ENCODE peak calls at places on chromosomes 11 and 22, in four cellular contexts. One of them, this sample, is unnamed. For H3K4me1, the result is how much of the 10 kb centered on the place peaks cover.

GRCh38 chr11:35066783-35067476 is 72.0 kb upstream of the CD44 start:
- DNase-seq in ovary: no peak
- DNase-seq in esophagus squamous epithelium: no peak
- DNase-seq in HCT116: no peak
- DNase-seq in this sample: no peak

GRCh38 chr11:8100151-8100550 is 19.1 kb downstream of the TUB start:
- DNase-seq in HCT116: no peak
- DNase-seq in esophagus squamous epithelium: no peak
- DNase-seq in ovary: no peak
- DNase-seq in this sample: no peak

GRCh38 chr11:122804161-122804560 is 34.1 kb upstream of the CRTAM start:
- DNase-seq in HCT116: no peak
- DNase-seq in ovary: no peak
- DNase-seq in esophagus squamous epithelium: no peak
- DNase-seq in this sample: no peak

GRCh38 chr11:1112351-1113191 is 37.9 kb downstream of the MUC2 start:
- DNase-seq in ovary: no peak
- DNase-seq in esophagus squamous epithelium: no peak
- DNase-seq in HCT116: no peak
- DNase-seq in this sample: peak

GRCh38 chr11:43393765-43394355 is 35.1 kb downstream of the TTC17 start:
- DNase-seq in HCT116: no peak
- DNase-seq in ovary: peak
- DNase-seq in esophagus squamous epithelium: no peak
- DNase-seq in this sample: peak

GRCh38 chr11:73085189-73085875 is 56.8 kb downstream of the FCHSD2 start:
- DNase-seq in ovary: no peak
- DNase-seq in HCT116: no peak
- DNase-seq in esophagus squamous epithelium: no peak
- DNase-seq in this sample: no peak

GRCh38 chr11:8878771-8879170 is 32.2 kb upstream of the AKIP1 start:
- DNase-seq in ovary: no peak
- DNase-seq in esophagus squamous epithelium: no peak
- DNase-seq in HCT116: no peak
- DNase-seq in this sample: no peak

GRCh38 chr11:40328890-40329617 is 1130.4 kb downstream of the LRRC4C start:
- DNase-seq in ovary: no peak
- DNase-seq in HCT116: no peak
- DNase-seq in esophagus squamous epithelium: no peak
- DNase-seq in this sample: peak

GRCh38 chr11:106875013-106875412 is 143.3 kb downstream of the GUCY1A2 start:
- DNase-seq in ovary: no peak
- DNase-seq in esophagus squamous epithelium: no peak
- DNase-seq in HCT116: no peak
- DNase-seq in this sample: no peak

GRCh38 chr22:30307026-30307574 is 17.8 kb upstream of the CASTOR1 start:
- DNase-seq in ovary: no peak
- DNase-seq in esophagus squamous epithelium: no peak
- DNase-seq in HCT116: no peak
- DNase-seq in this sample: no peak

GRCh38 chr22:27905638-27906037 is 13.4 kb downstream of the PITPNB start:
- DNase-seq in esophagus squamous epithelium: no peak
- DNase-seq in ovary: no peak
- DNase-seq in HCT116: no peak
- DNase-seq in this sample: no peak

GRCh38 chr11:8098879-8099278 is 17.9 kb downstream of the TUB start:
- DNase-seq in HCT116: no peak
- DNase-seq in esophagus squamous epithelium: no peak
- DNase-seq in ovary: no peak
- DNase-seq in this sample: no peak

GRCh38 chr11:78080818-78081495 is 1.3 kb upstream of the NDUFC2 start:
- DNase-seq in HCT116: no peak
- DNase-seq in ovary: no peak
- DNase-seq in esophagus squamous epithelium: no peak
- DNase-seq in this sample: no peak

GRCh38 chr11:76371170-76371569 is 9.8 kb downstream of the THAP12 start:
- DNase-seq in HCT116: peak
- DNase-seq in ovary: no peak
- DNase-seq in esophagus squamous epithelium: no peak
- DNase-seq in this sample: peak

GRCh38 chr11:86251285-86251830 is 6.8 kb downstream of the EED start:
- DNase-seq in ovary: no peak
- DNase-seq in HCT116: no peak
- DNase-seq in esophagus squamous epithelium: no peak
- DNase-seq in this sample: no peak

GRCh38 chr11:1218788-1219445 is 3.9 kb upstream of the MUC5B start:
- DNase-seq in ovary: no peak
- DNase-seq in esophagus squamous epithelium: no peak
- DNase-seq in HCT116: no peak
- DNase-seq in this sample: no peak

GRCh38 chr11:61357233-61357893 is 4.3 kb downstream of the CYB561A3 start:
- DNase-seq in HCT116: no peak
- DNase-seq in ovary: no peak
- DNase-seq in esophagus squamous epithelium: no peak
- DNase-seq in this sample: no peak

GRCh38 chr22:18147791-18148507 is 2.0 kb upstream of the USP18 start:
- DNase-seq in ovary: no peak
- DNase-seq in esophagus squamous epithelium: no peak
- DNase-seq in HCT116: no peak
- DNase-seq in this sample: no peak

GRCh38 chr11:70020336-70021214 is 57.5 kb upstream of the ANO1 start:
- DNase-seq in HCT116: no peak
- DNase-seq in esophagus squamous epithelium: no peak
- DNase-seq in ovary: no peak
- DNase-seq in this sample: no peak
- H3K4me1 ChIP-seq in HCT116: under half
- H3K4me1 ChIP-seq in esophagus squamous epithelium: under half
- H3K4me1 ChIP-seq in ovary: under half
- H3K4me1 ChIP-seq in this sample: under half

GRCh38 chr11:70201876-70202861 is 927 bp upstream of the FADD start:
- DNase-seq in ovary: peak
- DNase-seq in HCT116: no peak
- DNase-seq in esophagus squamous epithelium: no peak
- DNase-seq in this sample: no peak

GRCh38 chr11:70205049-70205725 is 2.1 kb downstream of the FADD start:
- DNase-seq in esophagus squamous epithelium: no peak
- DNase-seq in ovary: no peak
- DNase-seq in HCT116: no peak
- DNase-seq in this sample: no peak

GRCh38 chr11:70203749-70204465 is 811 bp downstream of the FADD start:
- DNase-seq in ovary: peak
- DNase-seq in esophagus squamous epithelium: peak
- DNase-seq in HCT116: peak
- DNase-seq in this sample: peak

GRCh38 chr11:70204466-70204799 is 1.3 kb downstream of the FADD start:
- DNase-seq in esophagus squamous epithelium: no peak
- DNase-seq in ovary: no peak
- DNase-seq in HCT116: no peak
- DNase-seq in this sample: no peak

GRCh38 chr11:70202898-70203748 is at the start of gene FADD:
- DNase-seq in ovary: peak
- DNase-seq in HCT116: peak
- DNase-seq in esophagus squamous epithelium: peak
- DNase-seq in this sample: peak
- TF ChIP-seq POLR2A in ovary: no peak
- TF ChIP-seq POLR2A in HCT116: peak
- TF ChIP-seq POLR2A in esophagus squamous epithelium: peak
- TF ChIP-seq POLR2A in this sample: peak

GRCh38 chr11:116192509-116193206 is 580.1 kb downstream of the BUD13 start:
- DNase-seq in ovary: peak
- DNase-seq in HCT116: no peak
- DNase-seq in esophagus squamous epithelium: no peak
- DNase-seq in this sample: no peak

GRCh38 chr11:116190861-116191260 is 581.9 kb downstream of the BUD13 start:
- DNase-seq in esophagus squamous epithelium: no peak
- DNase-seq in ovary: no peak
- DNase-seq in HCT116: no peak
- DNase-seq in this sample: no peak

GRCh38 chr11:116190206-116190605 is 582.6 kb downstream of the BUD13 start:
- DNase-seq in esophagus squamous epithelium: no peak
- DNase-seq in ovary: no peak
- DNase-seq in HCT116: no peak
- DNase-seq in this sample: no peak

GRCh38 chr11:116193321-116194114 is 579.3 kb downstream of the BUD13 start:
- DNase-seq in HCT116: no peak
- DNase-seq in ovary: peak
- DNase-seq in esophagus squamous epithelium: no peak
- DNase-seq in this sample: peak

DNA sequence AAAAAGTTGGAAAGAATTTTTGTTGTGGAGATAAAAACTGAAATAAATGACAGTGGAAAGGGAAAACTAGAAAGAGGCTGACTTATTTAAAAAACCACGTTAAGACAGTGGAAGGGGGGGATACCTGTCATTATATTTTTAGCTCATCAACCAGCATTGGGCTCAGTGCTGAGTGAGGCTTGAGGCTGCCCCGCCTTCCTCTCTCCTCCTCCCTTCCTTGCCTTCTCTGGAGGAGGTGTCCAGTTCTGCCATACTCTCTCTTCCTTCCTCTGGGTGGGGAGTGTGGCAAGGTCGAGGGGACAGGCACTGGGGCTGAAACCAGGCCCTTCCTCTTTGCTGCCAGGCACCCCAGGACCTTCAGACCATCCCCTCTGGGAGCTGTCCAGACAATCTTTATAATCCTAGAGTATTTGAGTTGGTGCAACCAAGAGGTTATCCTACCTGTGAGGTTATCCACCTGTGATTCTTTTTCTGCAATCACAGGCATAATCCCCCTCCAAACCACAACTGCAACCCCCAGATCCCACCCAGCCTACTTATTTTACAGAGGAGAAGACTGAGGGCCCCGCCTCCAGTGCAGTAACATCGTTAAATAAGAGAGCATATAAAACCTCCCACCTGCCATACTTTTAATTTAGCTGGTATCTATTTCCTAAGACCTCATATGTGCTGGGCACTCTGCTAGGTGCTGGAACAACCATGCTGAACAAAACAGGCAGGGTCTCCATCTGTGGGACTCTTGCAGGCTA is 578.5 kb downstream of the BUD13 start:
- DNase-seq in esophagus squamous epithelium: no peak
- DNase-seq in HCT116: no peak
- DNase-seq in ovary: no peak
- DNase-seq in this sample: no peak
- H3K4me3 ChIP-seq in esophagus squamous epithelium: peak
- H3K4me3 ChIP-seq in HCT116: no peak
- H3K4me3 ChIP-seq in ovary: peak
- H3K4me3 ChIP-seq in this sample: no peak

DNA sequence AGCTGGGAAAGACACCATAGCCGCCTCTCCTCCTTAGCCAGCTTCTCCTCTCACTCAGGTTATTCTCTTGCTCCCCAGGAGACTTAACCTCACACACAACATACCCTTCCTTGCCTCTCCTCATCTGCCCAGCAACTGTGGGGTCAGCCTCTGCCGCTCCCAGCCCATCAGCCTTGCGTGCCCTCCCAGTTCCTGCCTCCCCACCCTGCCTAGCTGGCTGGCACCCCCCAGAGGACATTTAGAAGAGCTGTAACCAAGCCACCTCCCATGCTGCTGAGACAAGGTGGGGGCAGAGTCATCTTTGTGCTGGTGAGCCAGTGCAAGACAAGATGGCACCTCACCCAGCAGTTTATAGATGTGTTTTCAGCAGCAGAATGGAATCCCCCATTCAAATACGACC is 38.2 kb downstream of the TOM1 start:
- DNase-seq in esophagus squamous epithelium: no peak
- DNase-seq in HCT116: no peak
- DNase-seq in ovary: no peak
- DNase-seq in this sample: no peak
- H3K4me1 ChIP-seq in esophagus squamous epithelium: under half
- H3K4me1 ChIP-seq in HCT116: under half
- H3K4me1 ChIP-seq in ovary: under half
- H3K4me1 ChIP-seq in this sample: under half

DNA sequence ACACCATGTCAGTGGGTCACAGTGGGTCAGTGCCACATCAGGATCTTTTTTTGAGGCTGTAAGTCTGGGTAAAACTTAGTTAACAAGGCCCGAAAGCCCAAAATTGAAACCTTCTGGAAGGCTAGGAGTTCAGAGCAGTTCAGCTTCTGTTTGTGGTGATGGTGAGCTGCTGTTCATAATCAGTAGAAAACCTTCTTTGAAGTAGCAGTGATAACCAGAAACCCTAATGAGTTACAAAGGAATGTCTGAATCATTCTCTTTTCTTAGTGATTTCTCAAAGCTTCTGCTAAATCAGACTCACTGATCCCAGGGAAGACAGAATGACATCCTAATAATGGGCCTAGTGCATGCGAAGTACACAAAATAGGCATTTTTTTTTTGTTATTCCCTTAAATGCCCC is 124.7 kb downstream of the PARVA start:
- DNase-seq in HCT116: no peak
- DNase-seq in esophagus squamous epithelium: no peak
- DNase-seq in ovary: no peak
- DNase-seq in this sample: no peak
- TF ChIP-seq POLR2A in HCT116: no peak
- TF ChIP-seq POLR2A in esophagus squamous epithelium: no peak
- TF ChIP-seq POLR2A in ovary: no peak
- TF ChIP-seq POLR2A in this sample: no peak

DNA sequence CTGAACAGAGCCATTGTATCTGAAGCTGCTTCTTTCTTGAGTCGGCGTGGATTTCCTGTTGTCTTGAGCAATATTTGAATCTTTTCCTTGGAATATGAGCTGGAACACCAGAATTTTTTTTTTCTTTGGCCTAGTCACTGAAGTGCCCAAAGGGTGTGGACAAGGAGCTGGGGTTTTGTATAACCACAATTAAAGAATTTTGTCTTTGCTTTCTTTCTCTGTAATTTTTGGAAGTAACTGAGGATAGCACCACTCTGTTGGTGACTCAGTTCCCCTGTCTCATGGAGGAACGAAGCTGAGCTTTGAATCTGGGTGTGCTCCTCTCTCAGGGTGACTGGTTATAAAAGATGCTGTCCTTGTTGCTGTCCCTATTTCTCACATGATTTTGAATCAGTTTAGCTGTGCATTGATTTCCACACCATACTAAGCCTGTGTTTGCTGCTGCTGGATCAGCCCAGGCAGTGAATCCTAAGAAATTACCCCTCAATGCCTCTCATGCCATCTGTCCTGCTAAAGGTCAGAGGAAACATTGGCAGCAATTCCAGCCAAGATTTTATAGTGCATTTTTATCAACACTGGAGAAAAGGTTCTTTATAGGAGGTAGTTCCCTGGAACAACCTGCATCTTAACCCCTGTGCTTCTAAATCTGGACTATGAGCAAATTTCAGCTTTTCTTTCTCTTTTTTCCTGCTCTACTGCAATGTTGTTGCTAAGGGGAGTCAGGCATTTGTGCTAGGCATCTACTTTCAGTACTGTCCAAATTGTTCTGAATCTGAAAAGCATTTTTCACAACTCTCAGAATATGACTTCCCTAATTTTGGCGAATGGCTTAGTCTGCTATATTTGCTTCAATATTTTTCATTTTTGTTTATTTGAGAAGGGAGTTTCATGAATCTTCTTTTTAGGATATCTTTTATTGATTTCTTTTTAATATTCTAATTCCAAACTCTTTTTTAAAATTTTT is 540.8 kb downstream of the SOX6 start:
- DNase-seq in ovary: no peak
- DNase-seq in HCT116: no peak
- DNase-seq in esophagus squamous epithelium: no peak
- DNase-seq in this sample: no peak
- H3K4me3 ChIP-seq in ovary: no peak
- H3K4me3 ChIP-seq in HCT116: no peak
- H3K4me3 ChIP-seq in esophagus squamous epithelium: no peak
- H3K4me3 ChIP-seq in this sample: no peak

GRCh38 chr22:46653596-46653995 is 33.4 kb downstream of the GRAMD4 start:
- DNase-seq in esophagus squamous epithelium: no peak
- DNase-seq in ovary: no peak
- DNase-seq in HCT116: no peak
- DNase-seq in this sample: no peak
- H3K4me1 ChIP-seq in esophagus squamous epithelium: half or more
- H3K4me1 ChIP-seq in ovary: under half
- H3K4me1 ChIP-seq in HCT116: under half
- H3K4me1 ChIP-seq in this sample: under half